ENCODE peak calls at places on chromosomes 11 and 22, in four cellular contexts. B is glutamatergic neuron; Z is CD8-positive, alpha-beta T cell; H is endothelial cell. X is an unnamed sample.
A peak's percentile ranks its signal among the peaks of the same experiment; 100 is the strongest.

GRCh38 chr22:41681616-41682015 is 7.1 kb downstream of the SNU13 start:
- DNase-seq in B (no peak), Z (no peak), H (no peak), X (no peak)

GRCh38 chr22:37976547-37976946 is 7.8 kb downstream of the SOX10 start:
- DNase-seq in B (no peak), Z (no peak), H (no peak), X (no peak)

GRCh38 chr11:123490527-123490926 is 60.5 kb downstream of the GRAMD1B start:
- DNase-seq in B (no peak), Z (no peak), H (no peak), X (no peak)

GRCh38 chr11:130068986-130069683 is 559 bp upstream of the APLP2 start:
- DNase-seq in B (peak; percentile 66), Z (peak; percentile 81), H (peak; percentile 47), X (peak; percentile 41)

GRCh38 chr22:46914916-46915894 is 152.8 kb downstream of the TBC1D22A start:
- DNase-seq in B (no peak), Z (peak; percentile 17), H (no peak), X (no peak)

GRCh38 chr11:69533296-69534165 is 52.1 kb downstream of the LINC01488 start:
- DNase-seq in B (peak; percentile 11), Z (no peak), H (no peak), X (no peak)

GRCh38 chr11:18721576-18722292 is 4.3 kb downstream of the IGSF22 start:
- DNase-seq in B (peak; percentile 62), Z (peak; percentile 65), H (peak; percentile 58), X (peak; percentile 76)

GRCh38 chr11:77206264-77207018 is 78.4 kb downstream of the MYO7A start:
- DNase-seq in B (peak; percentile 18), Z (no peak), H (peak; percentile 2), X (no peak)

GRCh38 chr11:18115360-18116127 is 9.7 kb upstream of the SAAL1 start:
- DNase-seq in B (peak; percentile 75), Z (peak; percentile 75), H (peak; percentile 70), X (peak; percentile 78)

GRCh38 chr11:35302388-35302787 is 117.0 kb downstream of the SLC1A2 start:
- DNase-seq in B (no peak), Z (no peak), H (no peak), X (no peak)

GRCh38 chr11:62431171-62431895 is 12.5 kb downstream of the SCGB1A1 start:
- DNase-seq in B (no peak), Z (no peak), H (no peak), X (no peak)

GRCh38 chr11:8267280-8267679 is 3.6 kb upstream of the LMO1 start:
- DNase-seq in B (no peak), Z (no peak), H (no peak), X (no peak)

DNA sequence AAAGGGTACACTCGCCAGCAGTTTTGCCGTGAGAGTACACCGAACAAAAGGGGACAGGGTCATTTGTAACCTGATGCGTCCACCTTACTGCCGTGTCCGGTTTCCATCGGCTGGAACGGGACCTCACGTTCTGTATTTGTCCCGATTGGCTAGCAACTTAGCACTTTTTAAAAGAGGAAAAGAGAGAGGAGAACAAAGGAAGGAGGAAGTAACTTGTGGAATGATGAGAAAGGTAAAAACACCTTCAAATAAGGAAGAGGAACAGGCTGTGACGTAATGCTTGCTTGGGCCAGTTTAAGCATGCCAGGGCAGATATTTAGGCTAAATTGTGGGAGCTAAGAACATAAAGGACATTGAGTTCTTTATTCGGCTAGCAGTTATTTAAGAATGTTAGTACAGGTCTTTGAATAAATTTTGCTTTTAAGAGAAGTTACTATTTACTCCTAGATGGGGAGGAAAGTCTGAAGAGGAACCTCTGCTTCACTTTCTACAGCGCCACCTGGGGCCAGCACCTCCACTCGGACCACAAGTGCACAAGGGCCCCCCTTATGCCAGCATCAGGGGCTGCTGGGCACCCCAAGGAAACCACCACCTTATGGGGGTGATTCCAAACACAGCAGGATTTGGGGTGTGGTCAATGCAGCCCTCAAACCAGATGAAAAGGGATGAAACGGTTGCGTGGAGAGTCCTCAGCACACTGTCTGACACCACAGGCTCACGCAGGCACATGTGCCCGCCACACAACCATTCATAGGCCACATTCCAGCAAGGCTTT is 5.8 kb downstream of the ARSA start:
- DNase-seq in B (no peak), Z (peak; percentile 70), H (no peak), X (peak; percentile 34)
- TF ChIP-seq CTCF in B (no peak), Z (peak; percentile 40), H (no peak), X (peak; percentile 42)

DNA sequence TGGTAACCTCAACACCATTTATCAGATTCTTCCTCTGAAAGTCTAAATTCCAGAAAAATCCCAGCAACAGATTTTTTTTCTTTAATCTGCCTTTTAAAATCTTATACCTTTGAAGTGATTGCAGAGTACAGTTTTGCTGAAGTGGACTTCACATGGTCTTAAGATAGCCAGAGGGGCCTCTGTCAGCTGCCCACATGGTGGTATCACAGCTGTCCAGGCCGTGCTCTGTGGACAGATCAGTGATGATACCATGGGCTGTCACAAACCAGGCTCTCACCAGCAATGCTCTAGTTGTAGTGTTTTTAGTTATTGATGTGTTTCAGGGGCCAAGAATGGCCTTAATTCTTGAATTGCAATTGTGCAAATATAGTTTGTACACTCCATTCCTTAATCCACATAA is 44.0 kb downstream of the PARVA start:
- DNase-seq in B (no peak), Z (no peak), H (no peak), X (no peak)
- TF ChIP-seq CTCF in B (no peak), Z (no peak), H (no peak), X (no peak)

GRCh38 chr11:3381794-3382193 is 2.8 kb upstream of the ZNF195 start:
- DNase-seq in B (no peak), Z (no peak), H (no peak), X (no peak)

GRCh38 chr11:3380706-3381570 is 2.0 kb upstream of the ZNF195 start:
- DNase-seq in B (no peak), Z (no peak), H (no peak), X (no peak)

GRCh38 chr11:3378426-3379423 is at the start of gene ZNF195:
- DNase-seq in B (peak; percentile 99), Z (peak; percentile 97), H (peak; percentile 97), X (peak; percentile 99)

GRCh38 chr11:3382613-3383275 is 3.8 kb upstream of the ZNF195 start:
- DNase-seq in B (no peak), Z (no peak), H (no peak), X (no peak)
- TF ChIP-seq CTCF in B (no peak), Z (no peak), H (no peak), X (no peak)

DNA sequence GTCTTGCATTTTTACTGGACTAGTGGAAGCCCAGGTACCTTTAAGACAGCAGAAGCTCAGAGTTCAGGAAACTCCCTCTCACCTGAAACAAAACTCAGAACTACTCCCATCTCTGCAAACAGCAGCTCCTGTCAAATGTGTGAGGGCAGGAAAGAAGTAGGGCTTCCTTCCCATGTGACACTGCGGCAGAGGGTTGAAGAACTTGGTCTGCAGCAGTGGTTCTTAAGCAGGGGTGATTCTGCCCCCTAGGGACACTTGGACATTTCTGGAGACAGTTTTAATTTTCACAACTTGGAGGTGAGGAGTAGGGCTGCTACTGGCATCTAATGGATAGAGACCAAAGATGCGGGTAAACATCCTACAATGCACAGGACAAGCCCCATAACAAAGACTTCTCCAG is 63.4 kb downstream of the RCN1 start:
- DNase-seq in B (no peak), Z (no peak), H (no peak), X (peak; percentile 35)
- TF ChIP-seq CTCF in B (no peak), Z (no peak), H (no peak), X (no peak)

GRCh38 chr11:112784323-112785073 is 176.7 kb upstream of the NCAM1 start:
- DNase-seq in B (no peak), Z (no peak), H (no peak), X (peak; percentile 56)
- TF ChIP-seq CTCF in B (no peak), Z (no peak), H (no peak), X (no peak)

DNA sequence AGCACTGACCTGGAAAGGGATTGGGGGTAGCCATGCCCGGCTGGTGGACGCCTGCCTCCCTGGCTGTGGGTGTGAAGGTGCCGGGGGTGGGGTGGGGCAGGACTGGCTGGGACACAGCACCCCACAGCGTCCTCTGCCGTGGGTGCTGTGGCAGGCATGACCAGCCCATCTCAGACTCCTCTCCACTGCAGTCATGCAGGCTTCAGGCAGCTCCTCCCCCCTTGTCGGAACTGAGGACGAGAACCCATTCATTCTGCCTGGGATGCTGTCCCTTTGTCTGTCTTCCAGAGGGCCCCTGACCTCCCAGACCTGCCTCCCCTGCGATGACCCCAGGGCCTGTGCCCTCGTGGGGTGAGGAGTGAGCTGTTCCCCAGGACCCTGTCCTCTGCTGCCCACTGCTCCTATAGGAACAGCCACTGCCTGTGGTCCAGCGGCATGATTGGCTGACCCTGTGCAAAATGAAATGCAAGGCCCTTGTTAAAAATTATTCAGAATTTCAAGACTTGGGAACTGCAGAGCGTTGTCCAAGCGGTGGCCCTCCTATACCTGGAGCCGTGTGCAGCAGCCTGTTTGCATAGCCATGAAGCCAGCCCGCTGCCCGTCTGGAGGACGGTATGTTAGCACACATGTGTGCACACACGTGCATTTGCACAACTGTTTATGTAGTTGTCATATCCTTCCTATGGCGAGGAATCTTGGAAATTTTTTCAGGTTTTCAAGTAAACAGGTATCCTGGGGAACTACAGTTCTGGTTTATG is 1122.3 kb downstream of the BRD1 start:
- DNase-seq in B (no peak), Z (no peak), H (no peak), X (no peak)
- TF ChIP-seq CTCF in B (no peak), Z (no peak), H (no peak), X (no peak)

GRCh38 chr11:27696112-27696511 is 4.1 kb downstream of the BDNF start:
- DNase-seq in B (no peak), Z (no peak), H (no peak), X (no peak)

GRCh38 chr11:27696961-27697360 is 3.3 kb downstream of the BDNF start:
- DNase-seq in B (no peak), Z (no peak), H (no peak), X (no peak)

GRCh38 chr11:27693398-27693797 is 6.9 kb downstream of the BDNF start:
- DNase-seq in B (no peak), Z (no peak), H (no peak), X (no peak)

GRCh38 chr11:27697679-27698275 is 2.5 kb downstream of the BDNF start:
- DNase-seq in B (no peak), Z (no peak), H (no peak), X (no peak)

DNA sequence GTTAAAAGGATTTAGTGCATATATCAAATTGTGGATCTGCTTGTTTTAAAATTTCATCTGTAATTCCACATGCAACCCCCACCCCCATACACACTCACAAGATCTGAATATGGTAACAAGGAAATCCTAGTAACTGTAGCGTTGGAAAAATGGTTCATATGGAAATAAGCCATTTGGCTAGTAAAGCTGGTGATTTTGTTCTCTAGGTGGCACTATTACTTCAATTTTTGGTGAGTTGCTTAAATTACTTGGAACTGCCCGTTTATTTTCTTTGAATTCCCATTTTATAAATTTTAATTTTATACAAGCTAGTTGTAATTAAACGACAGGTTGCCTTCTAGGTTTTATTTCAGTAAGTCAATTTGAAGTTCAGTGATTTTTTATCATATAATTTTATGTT is 5.3 kb downstream of the BDNF start:
- DNase-seq in B (no peak), Z (no peak), H (no peak), X (no peak)
- TF ChIP-seq CTCF in B (no peak), Z (no peak), H (no peak), X (peak; percentile 31)

GRCh38 chr11:210122-210802 is 2.8 kb downstream of the RIC8A start:
- DNase-seq in B (no peak), Z (no peak), H (no peak), X (no peak)

GRCh38 chr11:208177-208916 is 839 bp downstream of the RIC8A start:
- DNase-seq in B (peak; percentile 84), Z (peak; percentile 87), H (peak; percentile 77), X (peak; percentile 83)

GRCh38 chr11:208917-209260 is 1.4 kb downstream of the RIC8A start:
- DNase-seq in B (no peak), Z (no peak), H (no peak), X (no peak)

GRCh38 chr11:210803-211180 is 3.3 kb downstream of the RIC8A start:
- DNase-seq in B (no peak), Z (no peak), H (no peak), X (no peak)

GRCh38 chr11:209275-210121 is 2.0 kb downstream of the RIC8A start:
- DNase-seq in B (peak; percentile 38), Z (peak; percentile 48), H (no peak), X (no peak)
- TF ChIP-seq CTCF in B (no peak), Z (no peak), H (no peak), X (no peak)

X was measured in Calu3.